ENCODE peak calls at places on chromosome 4, in eight cellular contexts. One of them, this sample, is unnamed.

GRCh38 chr4:41014158-41014557 is 200.2 kb downstream of the APBB2 start:
- DNase-seq in NCI-H1092 treated with DMSO at 0.1 percent for 48 hours: no peak
- DNase-seq in AG04450: no peak
- DNase-seq in astrocyte of the cerebellum: no peak
- DNase-seq in cerebellar cortex: no peak
- DNase-seq in SHP77: no peak
- DNase-seq in NCI-H460: no peak
- DNase-seq in NCI-H69: no peak
- DNase-seq in this sample: no peak

GRCh38 chr4:127832585-127832984 is 48.1 kb upstream of the PLK4 start:
- DNase-seq in NCI-H1092 treated with DMSO at 0.1 percent for 48 hours: no peak
- DNase-seq in AG04450: no peak
- DNase-seq in astrocyte of the cerebellum: no peak
- DNase-seq in cerebellar cortex: no peak
- DNase-seq in SHP77: no peak
- DNase-seq in NCI-H460: no peak
- DNase-seq in NCI-H69: no peak
- DNase-seq in this sample: no peak

GRCh38 chr4:109873791-109874514 is 26.0 kb downstream of the LRIT3 start:
- DNase-seq in NCI-H1092 treated with DMSO at 0.1 percent for 48 hours: no peak
- DNase-seq in AG04450: no peak
- DNase-seq in astrocyte of the cerebellum: no peak
- DNase-seq in cerebellar cortex: no peak
- DNase-seq in SHP77: no peak
- DNase-seq in NCI-H460: peak
- DNase-seq in NCI-H69: no peak
- DNase-seq in this sample: no peak

GRCh38 chr4:123352966-123353365 is 43.6 kb upstream of the SPRY1 start:
- DNase-seq in NCI-H1092 treated with DMSO at 0.1 percent for 48 hours: no peak
- DNase-seq in AG04450: no peak
- DNase-seq in astrocyte of the cerebellum: no peak
- DNase-seq in cerebellar cortex: no peak
- DNase-seq in SHP77: no peak
- DNase-seq in NCI-H460: no peak
- DNase-seq in NCI-H69: no peak
- DNase-seq in this sample: no peak

GRCh38 chr4:156825074-156825473 is 146.5 kb downstream of the PDGFC start:
- DNase-seq in NCI-H1092 treated with DMSO at 0.1 percent for 48 hours: no peak
- DNase-seq in AG04450: no peak
- DNase-seq in astrocyte of the cerebellum: no peak
- DNase-seq in cerebellar cortex: no peak
- DNase-seq in SHP77: no peak
- DNase-seq in NCI-H460: no peak
- DNase-seq in NCI-H69: no peak
- DNase-seq in this sample: no peak

GRCh38 chr4:39770969-39771724 is 73.2 kb downstream of the UBE2K start:
- DNase-seq in NCI-H1092 treated with DMSO at 0.1 percent for 48 hours: no peak
- DNase-seq in AG04450: no peak
- DNase-seq in astrocyte of the cerebellum: no peak
- DNase-seq in cerebellar cortex: no peak
- DNase-seq in SHP77: no peak
- DNase-seq in NCI-H460: no peak
- DNase-seq in NCI-H69: no peak
- DNase-seq in this sample: no peak

GRCh38 chr4:161189286-161190134 is 974.3 kb downstream of the FSTL5 start:
- DNase-seq in NCI-H1092 treated with DMSO at 0.1 percent for 48 hours: no peak
- DNase-seq in AG04450: no peak
- DNase-seq in astrocyte of the cerebellum: peak
- DNase-seq in cerebellar cortex: peak
- DNase-seq in SHP77: no peak
- DNase-seq in NCI-H460: no peak
- DNase-seq in NCI-H69: no peak
- DNase-seq in this sample: no peak

GRCh38 chr4:156892695-156893211 is 78.8 kb downstream of the PDGFC start:
- DNase-seq in NCI-H1092 treated with DMSO at 0.1 percent for 48 hours: no peak
- DNase-seq in AG04450: no peak
- DNase-seq in astrocyte of the cerebellum: no peak
- DNase-seq in cerebellar cortex: no peak
- DNase-seq in SHP77: no peak
- DNase-seq in NCI-H460: no peak
- DNase-seq in NCI-H69: no peak
- DNase-seq in this sample: no peak

GRCh38 chr4:99457676-99458075 is 22.5 kb upstream of the ADH7 start:
- DNase-seq in NCI-H1092 treated with DMSO at 0.1 percent for 48 hours: no peak
- DNase-seq in AG04450: no peak
- DNase-seq in astrocyte of the cerebellum: no peak
- DNase-seq in cerebellar cortex: no peak
- DNase-seq in SHP77: no peak
- DNase-seq in NCI-H460: no peak
- DNase-seq in NCI-H69: no peak
- DNase-seq in this sample: no peak

GRCh38 chr4:112181358-112182000 is 36.2 kb downstream of the FAM241A start:
- DNase-seq in NCI-H1092 treated with DMSO at 0.1 percent for 48 hours: no peak
- DNase-seq in AG04450: no peak
- DNase-seq in astrocyte of the cerebellum: no peak
- DNase-seq in cerebellar cortex: no peak
- DNase-seq in SHP77: no peak
- DNase-seq in NCI-H460: no peak
- DNase-seq in NCI-H69: no peak
- DNase-seq in this sample: no peak

GRCh38 chr4:48787031-48787430 is 7.0 kb upstream of the FRYL start:
- DNase-seq in NCI-H1092 treated with DMSO at 0.1 percent for 48 hours: no peak
- DNase-seq in AG04450: no peak
- DNase-seq in astrocyte of the cerebellum: no peak
- DNase-seq in cerebellar cortex: no peak
- DNase-seq in SHP77: no peak
- DNase-seq in NCI-H460: no peak
- DNase-seq in NCI-H69: peak
- DNase-seq in this sample: no peak

GRCh38 chr4:183256756-183257385 is 63.2 kb downstream of the CLDN22 start:
- DNase-seq in NCI-H1092 treated with DMSO at 0.1 percent for 48 hours: peak
- DNase-seq in AG04450: no peak
- DNase-seq in astrocyte of the cerebellum: no peak
- DNase-seq in cerebellar cortex: peak
- DNase-seq in SHP77: no peak
- DNase-seq in NCI-H460: peak
- DNase-seq in NCI-H69: peak
- DNase-seq in this sample: no peak

GRCh38 chr4:6641164-6641970 is 882 bp downstream of the MRFAP1 start:
- DNase-seq in NCI-H1092 treated with DMSO at 0.1 percent for 48 hours: no peak
- DNase-seq in AG04450: no peak
- DNase-seq in astrocyte of the cerebellum: peak
- DNase-seq in cerebellar cortex: no peak
- DNase-seq in SHP77: no peak
- DNase-seq in NCI-H460: no peak
- DNase-seq in NCI-H69: peak
- DNase-seq in this sample: no peak

GRCh38 chr4:23485793-23486192 is 404.1 kb downstream of the PPARGC1A start:
- DNase-seq in NCI-H1092 treated with DMSO at 0.1 percent for 48 hours: no peak
- DNase-seq in AG04450: no peak
- DNase-seq in astrocyte of the cerebellum: peak
- DNase-seq in cerebellar cortex: no peak
- DNase-seq in SHP77: no peak
- DNase-seq in NCI-H460: no peak
- DNase-seq in NCI-H69: no peak
- DNase-seq in this sample: no peak

GRCh38 chr4:6020633-6021032 is 2.4 kb upstream of the C4orf50 start:
- DNase-seq in NCI-H1092 treated with DMSO at 0.1 percent for 48 hours: no peak
- DNase-seq in AG04450: no peak
- DNase-seq in astrocyte of the cerebellum: no peak
- DNase-seq in cerebellar cortex: no peak
- DNase-seq in SHP77: no peak
- DNase-seq in NCI-H460: no peak
- DNase-seq in NCI-H69: peak
- DNase-seq in this sample: no peak

GRCh38 chr4:45120163-45120562 is 393.8 kb upstream of the GNPDA2 start:
- DNase-seq in NCI-H1092 treated with DMSO at 0.1 percent for 48 hours: no peak
- DNase-seq in AG04450: no peak
- DNase-seq in astrocyte of the cerebellum: no peak
- DNase-seq in cerebellar cortex: peak
- DNase-seq in SHP77: peak
- DNase-seq in NCI-H460: no peak
- DNase-seq in NCI-H69: peak
- DNase-seq in this sample: no peak

GRCh38 chr4:137644201-137644600 is 111.9 kb upstream of the PCDH18 start:
- DNase-seq in NCI-H1092 treated with DMSO at 0.1 percent for 48 hours: no peak
- DNase-seq in AG04450: no peak
- DNase-seq in astrocyte of the cerebellum: no peak
- DNase-seq in cerebellar cortex: no peak
- DNase-seq in SHP77: no peak
- DNase-seq in NCI-H460: no peak
- DNase-seq in NCI-H69: no peak
- DNase-seq in this sample: no peak

GRCh38 chr4:764405-765169 is 59.0 kb downstream of the PCGF3 start:
- DNase-seq in NCI-H1092 treated with DMSO at 0.1 percent for 48 hours: no peak
- DNase-seq in AG04450: no peak
- DNase-seq in astrocyte of the cerebellum: no peak
- DNase-seq in cerebellar cortex: no peak
- DNase-seq in SHP77: no peak
- DNase-seq in NCI-H460: no peak
- DNase-seq in NCI-H69: no peak
- DNase-seq in this sample: no peak

GRCh38 chr4:105637409-105638258 is 70.9 kb downstream of the INTS12 start:
- DNase-seq in NCI-H1092 treated with DMSO at 0.1 percent for 48 hours: peak
- DNase-seq in AG04450: no peak
- DNase-seq in astrocyte of the cerebellum: peak
- DNase-seq in cerebellar cortex: peak
- DNase-seq in SHP77: peak
- DNase-seq in NCI-H460: no peak
- DNase-seq in NCI-H69: peak
- DNase-seq in this sample: peak

GRCh38 chr4:89681219-89681618 is 155.7 kb downstream of the SNCA start:
- DNase-seq in NCI-H1092 treated with DMSO at 0.1 percent for 48 hours: no peak
- DNase-seq in AG04450: no peak
- DNase-seq in astrocyte of the cerebellum: no peak
- DNase-seq in cerebellar cortex: peak
- DNase-seq in SHP77: peak
- DNase-seq in NCI-H460: peak
- DNase-seq in NCI-H69: peak
- DNase-seq in this sample: peak

GRCh38 chr4:85029453-85029852 is 63.0 kb upstream of the WDFY3 start:
- DNase-seq in NCI-H1092 treated with DMSO at 0.1 percent for 48 hours: no peak
- DNase-seq in AG04450: no peak
- DNase-seq in astrocyte of the cerebellum: no peak
- DNase-seq in cerebellar cortex: no peak
- DNase-seq in SHP77: no peak
- DNase-seq in NCI-H460: no peak
- DNase-seq in NCI-H69: no peak
- DNase-seq in this sample: no peak

GRCh38 chr4:41009411-41009810 is 204.9 kb downstream of the APBB2 start:
- DNase-seq in NCI-H1092 treated with DMSO at 0.1 percent for 48 hours: no peak
- DNase-seq in AG04450: no peak
- DNase-seq in astrocyte of the cerebellum: peak
- DNase-seq in cerebellar cortex: no peak
- DNase-seq in SHP77: no peak
- DNase-seq in NCI-H460: peak
- DNase-seq in NCI-H69: peak
- DNase-seq in this sample: no peak

GRCh38 chr4:2545321-2546013 is 9.0 kb downstream of the FAM193A start:
- DNase-seq in NCI-H1092 treated with DMSO at 0.1 percent for 48 hours: no peak
- DNase-seq in AG04450: no peak
- DNase-seq in astrocyte of the cerebellum: no peak
- DNase-seq in cerebellar cortex: no peak
- DNase-seq in SHP77: no peak
- DNase-seq in NCI-H460: no peak
- DNase-seq in NCI-H69: no peak
- DNase-seq in this sample: no peak

GRCh38 chr4:33494150-33494549 is 2750.2 kb downstream of the ARAP2 start:
- DNase-seq in NCI-H1092 treated with DMSO at 0.1 percent for 48 hours: peak
- DNase-seq in AG04450: no peak
- DNase-seq in astrocyte of the cerebellum: no peak
- DNase-seq in cerebellar cortex: no peak
- DNase-seq in SHP77: peak
- DNase-seq in NCI-H460: peak
- DNase-seq in NCI-H69: no peak
- DNase-seq in this sample: no peak

GRCh38 chr4:14871676-14872430 is 130.4 kb upstream of the CPEB2 start:
- DNase-seq in NCI-H1092 treated with DMSO at 0.1 percent for 48 hours: no peak
- DNase-seq in AG04450: no peak
- DNase-seq in astrocyte of the cerebellum: no peak
- DNase-seq in cerebellar cortex: no peak
- DNase-seq in SHP77: no peak
- DNase-seq in NCI-H460: no peak
- DNase-seq in NCI-H69: peak
- DNase-seq in this sample: no peak

GRCh38 chr4:30757357-30757756 is 37.2 kb downstream of the PCDH7 start:
- DNase-seq in NCI-H1092 treated with DMSO at 0.1 percent for 48 hours: no peak
- DNase-seq in AG04450: peak
- DNase-seq in astrocyte of the cerebellum: peak
- DNase-seq in cerebellar cortex: no peak
- DNase-seq in SHP77: no peak
- DNase-seq in NCI-H460: no peak
- DNase-seq in NCI-H69: no peak
- DNase-seq in this sample: no peak

GRCh38 chr4:1266881-1267763 is 18.2 kb upstream of the CTBP1 start:
- DNase-seq in NCI-H1092 treated with DMSO at 0.1 percent for 48 hours: no peak
- DNase-seq in AG04450: no peak
- DNase-seq in astrocyte of the cerebellum: no peak
- DNase-seq in cerebellar cortex: no peak
- DNase-seq in SHP77: no peak
- DNase-seq in NCI-H460: no peak
- DNase-seq in NCI-H69: no peak
- DNase-seq in this sample: no peak

GRCh38 chr4:80183196-80184052 is 13.9 kb upstream of the PRDM8 start:
- DNase-seq in NCI-H1092 treated with DMSO at 0.1 percent for 48 hours: peak
- DNase-seq in AG04450: no peak
- DNase-seq in astrocyte of the cerebellum: no peak
- DNase-seq in cerebellar cortex: no peak
- DNase-seq in SHP77: no peak
- DNase-seq in NCI-H460: no peak
- DNase-seq in NCI-H69: peak
- DNase-seq in this sample: no peak

GRCh38 chr4:73311428-73311827 is 52.8 kb upstream of the ANKRD17 start:
- DNase-seq in NCI-H1092 treated with DMSO at 0.1 percent for 48 hours: peak
- DNase-seq in AG04450: peak
- DNase-seq in astrocyte of the cerebellum: peak
- DNase-seq in cerebellar cortex: peak
- DNase-seq in SHP77: peak
- DNase-seq in NCI-H460: peak
- DNase-seq in NCI-H69: peak
- DNase-seq in this sample: no peak

GRCh38 chr4:90074322-90074886 is 52.8 kb upstream of the CCSER1 start:
- DNase-seq in NCI-H1092 treated with DMSO at 0.1 percent for 48 hours: no peak
- DNase-seq in AG04450: no peak
- DNase-seq in astrocyte of the cerebellum: no peak
- DNase-seq in cerebellar cortex: no peak
- DNase-seq in SHP77: no peak
- DNase-seq in NCI-H460: no peak
- DNase-seq in NCI-H69: peak
- DNase-seq in this sample: no peak

GRCh38 chr4:153440475-153440874 is 25.7 kb upstream of the TMEM131L start:
- DNase-seq in NCI-H1092 treated with DMSO at 0.1 percent for 48 hours: no peak
- DNase-seq in AG04450: no peak
- DNase-seq in astrocyte of the cerebellum: no peak
- DNase-seq in cerebellar cortex: no peak
- DNase-seq in SHP77: no peak
- DNase-seq in NCI-H460: no peak
- DNase-seq in NCI-H69: no peak
- DNase-seq in this sample: no peak

GRCh38 chr4:71211748-71212147 is 127.1 kb upstream of the SLC4A4 start:
- DNase-seq in NCI-H1092 treated with DMSO at 0.1 percent for 48 hours: no peak
- DNase-seq in AG04450: no peak
- DNase-seq in astrocyte of the cerebellum: no peak
- DNase-seq in cerebellar cortex: no peak
- DNase-seq in SHP77: no peak
- DNase-seq in NCI-H460: no peak
- DNase-seq in NCI-H69: no peak
- DNase-seq in this sample: no peak

GRCh38 chr4:19329631-19330030 is 922.1 kb upstream of the SLIT2 start:
- DNase-seq in NCI-H1092 treated with DMSO at 0.1 percent for 48 hours: no peak
- DNase-seq in AG04450: peak
- DNase-seq in astrocyte of the cerebellum: no peak
- DNase-seq in cerebellar cortex: no peak
- DNase-seq in SHP77: no peak
- DNase-seq in NCI-H460: no peak
- DNase-seq in NCI-H69: peak
- DNase-seq in this sample: no peak

This sample was measured in NCI-H187.